ENCODE peak calls at places on chromosomes 5 and 9, in four cellular contexts. One of them, this sample, is unnamed.

GRCh38 chr5:10699987-10700386 is 61.0 kb downstream of the DAP start:
- DNase-seq in HepG2: no peak
- DNase-seq in K562: no peak
- DNase-seq in GM12878: no peak
- DNase-seq in this sample: no peak

GRCh38 chr5:124954784-124955183 is 208.3 kb upstream of the ZNF608 start:
- DNase-seq in HepG2: no peak
- DNase-seq in K562: no peak
- DNase-seq in GM12878: no peak
- DNase-seq in this sample: no peak

GRCh38 chr9:121325387-121325786 is 44.7 kb downstream of the STOM start:
- DNase-seq in HepG2: no peak
- DNase-seq in K562: no peak
- DNase-seq in GM12878: no peak
- DNase-seq in this sample: no peak

GRCh38 chr9:110971705-110972104 is 66.6 kb downstream of the LPAR1 start:
- DNase-seq in HepG2: no peak
- DNase-seq in K562: no peak
- DNase-seq in GM12878: no peak
- DNase-seq in this sample: no peak

GRCh38 chr9:77304543-77304942 is 127.2 kb downstream of the VPS13A start:
- DNase-seq in HepG2: no peak
- DNase-seq in K562: no peak
- DNase-seq in GM12878: no peak
- DNase-seq in this sample: no peak

GRCh38 chr5:73391441-73391871 is 57.1 kb downstream of the FOXD1 start:
- DNase-seq in HepG2: no peak
- DNase-seq in K562: no peak
- DNase-seq in GM12878: no peak
- DNase-seq in this sample: no peak

GRCh38 chr9:136664799-136665082 is 2.0 kb downstream of the EGFL7 start:
- DNase-seq in HepG2: no peak
- DNase-seq in K562: no peak
- DNase-seq in GM12878: no peak
- DNase-seq in this sample: no peak

GRCh38 chr5:155008669-155009068 is 4.9 kb upstream of the KIF4B start:
- DNase-seq in HepG2: peak; percentile 80
- DNase-seq in K562: no peak
- DNase-seq in GM12878: no peak
- DNase-seq in this sample: no peak

GRCh38 chr5:73912755-73913365 is 286.9 kb downstream of the ARHGEF28 start:
- DNase-seq in HepG2: no peak
- DNase-seq in K562: no peak
- DNase-seq in GM12878: peak; percentile 38
- DNase-seq in this sample: no peak

GRCh38 chr5:147223951-147224791 is 10.7 kb upstream of the STK32A start:
- DNase-seq in HepG2: peak; percentile 8
- DNase-seq in K562: no peak
- DNase-seq in GM12878: no peak
- DNase-seq in this sample: peak; percentile 27

GRCh38 chr5:179137001-179137642 is 76.9 kb downstream of the ZNF354C start:
- DNase-seq in HepG2: no peak
- DNase-seq in K562: no peak
- DNase-seq in GM12878: no peak
- DNase-seq in this sample: no peak

GRCh38 chr5:125554355-125554754 is 807.9 kb upstream of the ZNF608 start:
- DNase-seq in HepG2: no peak
- DNase-seq in K562: no peak
- DNase-seq in GM12878: no peak
- DNase-seq in this sample: no peak

GRCh38 chr5:138725885-138726457 is 27.3 kb upstream of the CTNNA1 start:
- DNase-seq in HepG2: peak; percentile 90
- DNase-seq in K562: no peak
- DNase-seq in GM12878: no peak
- DNase-seq in this sample: no peak

GRCh38 chr5:127002390-127002789 is 28.0 kb downstream of the MARCHF3 start:
- DNase-seq in HepG2: peak; percentile 17
- DNase-seq in K562: no peak
- DNase-seq in GM12878: no peak
- DNase-seq in this sample: peak; percentile 3
- H3K27ac ChIP-seq in HepG2: peak overlapping the region; percentile 60
- H3K27ac ChIP-seq in K562: no peak overlapping the region
- H3K27ac ChIP-seq in GM12878: no peak overlapping the region
- H3K27ac ChIP-seq in this sample: no peak overlapping the region

GRCh38 chr9:109906766-109907382 is 126.9 kb downstream of the PALM2AKAP2 start:
- DNase-seq in HepG2: peak; percentile 8
- DNase-seq in K562: no peak
- DNase-seq in GM12878: no peak
- DNase-seq in this sample: no peak
- TF ChIP-seq CHD4 in HepG2: no peak
- TF ChIP-seq CHD4 in K562: no peak
- TF ChIP-seq CHD4 in GM12878: no peak
- TF ChIP-seq CHD4 in this sample: no peak

GRCh38 chr9:95188459-95188858 is 129.1 kb downstream of the FANCC start:
- DNase-seq in HepG2: no peak
- DNase-seq in K562: no peak
- DNase-seq in GM12878: no peak
- DNase-seq in this sample: no peak
- H3K27ac ChIP-seq in HepG2: no peak overlapping the region
- H3K27ac ChIP-seq in K562: no peak overlapping the region
- H3K27ac ChIP-seq in GM12878: no peak overlapping the region
- H3K27ac ChIP-seq in this sample: no peak overlapping the region

GRCh38 chr9:97985058-97985861 is 2.1 kb downstream of the ANP32B start:
- DNase-seq in HepG2: no peak
- DNase-seq in K562: no peak
- DNase-seq in GM12878: peak; percentile 9
- DNase-seq in this sample: peak; percentile 48
- TF ChIP-seq CHD4 in HepG2: no peak
- TF ChIP-seq CHD4 in K562: no peak
- TF ChIP-seq CHD4 in GM12878: no peak
- TF ChIP-seq CHD4 in this sample: no peak

GRCh38 chr5:173457482-173457881 is 129.3 kb upstream of the STC2 start:
- DNase-seq in HepG2: no peak
- DNase-seq in K562: no peak
- DNase-seq in GM12878: no peak
- DNase-seq in this sample: no peak
- H3K27ac ChIP-seq in HepG2: no peak overlapping the region
- H3K27ac ChIP-seq in K562: no peak overlapping the region
- H3K27ac ChIP-seq in GM12878: no peak overlapping the region
- H3K27ac ChIP-seq in this sample: peak overlapping the region; percentile 90

DNA sequence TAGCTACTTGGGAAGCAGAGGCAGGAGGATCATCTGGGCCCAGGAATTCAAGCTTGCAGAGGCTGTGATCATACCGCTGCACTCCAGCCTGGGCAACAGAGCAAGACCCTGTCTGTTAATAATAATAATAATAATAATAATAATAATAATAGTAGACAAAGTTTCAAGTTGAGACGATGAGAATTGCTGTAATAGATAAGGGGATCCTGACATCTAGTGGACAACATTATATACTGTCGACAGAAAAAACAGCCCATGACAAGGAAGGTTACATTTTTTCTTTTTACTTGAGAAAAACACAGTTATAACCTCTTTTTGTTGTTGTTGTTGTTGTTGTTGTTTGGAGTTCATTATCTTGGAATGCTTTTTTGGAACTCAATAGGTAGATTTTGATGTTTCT is 35.3 kb downstream of the NDFIP1 start:
- DNase-seq in HepG2: peak; percentile 25
- DNase-seq in K562: peak; percentile 29
- DNase-seq in GM12878: no peak
- DNase-seq in this sample: peak; percentile 40
- TF ChIP-seq CHD4 in HepG2: no peak
- TF ChIP-seq CHD4 in K562: no peak
- TF ChIP-seq CHD4 in GM12878: no peak
- TF ChIP-seq CHD4 in this sample: no peak

GRCh38 chr9:129581505-129581904 is 39.4 kb downstream of the C9orf50 start:
- DNase-seq in HepG2: no peak
- DNase-seq in K562: no peak
- DNase-seq in GM12878: no peak
- DNase-seq in this sample: no peak
- H3K27ac ChIP-seq in HepG2: no peak overlapping the region
- H3K27ac ChIP-seq in K562: no peak overlapping the region
- H3K27ac ChIP-seq in GM12878: peak overlapping the region; percentile 51
- H3K27ac ChIP-seq in this sample: no peak overlapping the region

GRCh38 chr5:68261174-68262021 is 45.8 kb downstream of the PIK3R1 start:
- DNase-seq in HepG2: no peak
- DNase-seq in K562: no peak
- DNase-seq in GM12878: no peak
- DNase-seq in this sample: no peak
- TF ChIP-seq CHD4 in HepG2: no peak
- TF ChIP-seq CHD4 in K562: no peak
- TF ChIP-seq CHD4 in GM12878: no peak
- TF ChIP-seq CHD4 in this sample: no peak

GRCh38 chr9:4801156-4801555 is 8.4 kb downstream of the RCL1 start:
- DNase-seq in HepG2: no peak
- DNase-seq in K562: no peak
- DNase-seq in GM12878: no peak
- DNase-seq in this sample: no peak

GRCh38 chr9:4799775-4800174 is 7.0 kb downstream of the RCL1 start:
- DNase-seq in HepG2: no peak
- DNase-seq in K562: peak; percentile 67
- DNase-seq in GM12878: no peak
- DNase-seq in this sample: no peak

GRCh38 chr9:4803670-4804530 is 11.2 kb downstream of the RCL1 start:
- DNase-seq in HepG2: no peak
- DNase-seq in K562: no peak
- DNase-seq in GM12878: no peak
- DNase-seq in this sample: no peak

GRCh38 chr9:4805519-4805918 is 12.8 kb downstream of the RCL1 start:
- DNase-seq in HepG2: no peak
- DNase-seq in K562: no peak
- DNase-seq in GM12878: no peak
- DNase-seq in this sample: no peak

GRCh38 chr9:4804531-4805016 is 11.8 kb downstream of the RCL1 start:
- DNase-seq in HepG2: no peak
- DNase-seq in K562: no peak
- DNase-seq in GM12878: no peak
- DNase-seq in this sample: no peak
- H3K27ac ChIP-seq in HepG2: no peak overlapping the region
- H3K27ac ChIP-seq in K562: no peak overlapping the region
- H3K27ac ChIP-seq in GM12878: no peak overlapping the region
- H3K27ac ChIP-seq in this sample: no peak overlapping the region

This sample was measured in A549.